ENCODE peak calls at places on chromosomes 5 and 9, in seven cellular contexts. I is adrenal gland, L is GM23248, B is aorta, E is IMR-90, K is neuronal stem cell, Q is H9. V is an unnamed sample.

GRCh38 chr5:137027758-137028157 is 471.4 kb downstream of the SPOCK1 start:
- DNase-seq in I (no peak), L (no peak), B (no peak), E (no peak), K (no peak), Q (no peak), V (no peak)

GRCh38 chr5:74851684-74852353 is 14.4 kb downstream of the FAM169A start:
- DNase-seq in I (no peak), L (peak), B (no peak), E (peak), K (no peak), Q (no peak), V (no peak)

GRCh38 chr5:84191296-84191695 is 193.4 kb downstream of the EDIL3 start:
- DNase-seq in I (no peak), L (no peak), B (no peak), E (peak), K (no peak), Q (no peak), V (no peak)

GRCh38 chr9:23829580-23830458 is 3.8 kb upstream of the ELAVL2 start:
- DNase-seq in I (no peak), L (peak), B (no peak), E (peak), K (no peak), Q (peak), V (no peak)

GRCh38 chr9:96858018-96858573 is 3.8 kb upstream of the ZNF782 start:
- DNase-seq in I (no peak), L (peak), B (no peak), E (peak), K (no peak), Q (no peak), V (no peak)

GRCh38 chr9:95511952-95512750 is 4.6 kb downstream of the PTCH1 start:
- DNase-seq in I (peak), L (peak), B (no peak), E (no peak), K (no peak), Q (peak), V (no peak)

GRCh38 chr5:10366310-10367297 is 13.1 kb downstream of the MARCHF6 start:
- DNase-seq in I (no peak), L (peak), B (no peak), E (peak), K (no peak), Q (no peak), V (peak)

GRCh38 chr5:149777382-149777781 is 47.3 kb downstream of the PPARGC1B start:
- DNase-seq in I (no peak), L (no peak), B (no peak), E (no peak), K (no peak), Q (no peak), V (no peak)

GRCh38 chr5:166961938-166962337 is 1329.5 kb upstream of the WWC1 start:
- DNase-seq in I (no peak), L (no peak), B (no peak), E (no peak), K (no peak), Q (no peak), V (no peak)

GRCh38 chr5:148807845-148808244 is 18.6 kb upstream of the ADRB2 start:
- DNase-seq in I (no peak), L (no peak), B (peak), E (no peak), K (no peak), Q (no peak), V (peak)

GRCh38 chr5:55081541-55081940 is 20.9 kb upstream of the GZMA start:
- DNase-seq in I (no peak), L (no peak), B (no peak), E (no peak), K (no peak), Q (no peak), V (no peak)

GRCh38 chr5:176679365-176680225 is 32.3 kb downstream of the TSPAN17 start:
- DNase-seq in I (no peak), L (peak), B (peak), E (no peak), K (no peak), Q (no peak), V (no peak)

GRCh38 chr5:137735531-137736284 is at the start of gene KLHL3:
- DNase-seq in I (peak), L (peak), B (peak), E (peak), K (peak), Q (peak), V (peak)

GRCh38 chr9:36029765-36030528 is 6.8 kb upstream of the RECK start:
- DNase-seq in I (no peak), L (peak), B (no peak), E (peak), K (no peak), Q (no peak), V (no peak)

GRCh38 chr5:156386976-156387375 is 60.0 kb downstream of the SGCD start:
- DNase-seq in I (no peak), L (no peak), B (no peak), E (no peak), K (no peak), Q (no peak), V (no peak)

GRCh38 chr9:96232164-96232538 is 69.8 kb downstream of the HSD17B3 start:
- DNase-seq in I (no peak), L (no peak), B (no peak), E (no peak), K (no peak), Q (no peak), V (no peak)

GRCh38 chr5:115855959-115856358 is 14.2 kb downstream of the AP3S1 start:
- DNase-seq in I (no peak), L (peak), B (no peak), E (peak), K (no peak), Q (no peak), V (no peak)

GRCh38 chr5:75509956-75510355 is 1.5 kb downstream of the CERT1 start:
- DNase-seq in I (no peak), L (peak), B (peak), E (peak), K (no peak), Q (no peak), V (peak)

GRCh38 chr5:153168226-153168625 is 322.2 kb upstream of the GRIA1 start:
- DNase-seq in I (no peak), L (peak), B (no peak), E (no peak), K (no peak), Q (no peak), V (no peak)

GRCh38 chr5:35117960-35118359 is 70.2 kb upstream of the AGXT2 start:
- DNase-seq in I (no peak), L (peak), B (no peak), E (peak), K (no peak), Q (no peak), V (no peak)

GRCh38 chr5:132431682-132432081 is 58.9 kb downstream of the IRF1 start:
- DNase-seq in I (peak), L (no peak), B (no peak), E (no peak), K (no peak), Q (no peak), V (no peak)

GRCh38 chr5:128534729-128535128 is 3.3 kb downstream of the FBN2 start:
- DNase-seq in I (peak), L (peak), B (no peak), E (peak), K (peak), Q (no peak), V (peak)

GRCh38 chr9:649128-650074 is 192.1 kb upstream of the DMRT1 start:
- DNase-seq in I (no peak), L (no peak), B (no peak), E (no peak), K (no peak), Q (peak), V (no peak)

GRCh38 chr5:33891731-33892418 is at the start of gene ADAMTS12:
- DNase-seq in I (peak), L (peak), B (peak), E (peak), K (peak), Q (peak), V (no peak)

GRCh38 chr5:151005975-151006576 is 14.3 kb upstream of the GPX3 start:
- DNase-seq in I (peak), L (peak), B (peak), E (peak), K (no peak), Q (no peak), V (no peak)

GRCh38 chr5:126877011-126877410 is 100.1 kb downstream of the LMNB1 start:
- DNase-seq in I (no peak), L (no peak), B (no peak), E (no peak), K (no peak), Q (no peak), V (no peak)

GRCh38 chr5:108560581-108560980 is 178.7 kb upstream of the FBXL17 start:
- DNase-seq in I (no peak), L (peak), B (peak), E (peak), K (no peak), Q (no peak), V (no peak)

GRCh38 chr9:96014078-96014477 is 138.6 kb downstream of the ERCC6L2 start:
- DNase-seq in I (no peak), L (no peak), B (no peak), E (no peak), K (no peak), Q (no peak), V (peak)

GRCh38 chr9:137276757-137277328 is 683 bp upstream of the TOR4A start:
- DNase-seq in I (peak), L (peak), B (peak), E (peak), K (no peak), Q (peak), V (peak)

GRCh38 chr5:74099538-74099937 is 473.5 kb downstream of the ARHGEF28 start:
- DNase-seq in I (no peak), L (no peak), B (no peak), E (no peak), K (no peak), Q (no peak), V (no peak)

GRCh38 chr5:179974281-179974945 is 66.7 kb upstream of the TBC1D9B start:
- DNase-seq in I (no peak), L (no peak), B (no peak), E (no peak), K (no peak), Q (no peak), V (no peak)

GRCh38 chr5:78731884-78732283 is 83.3 kb upstream of the LHFPL2 start:
- DNase-seq in I (no peak), L (peak), B (no peak), E (peak), K (no peak), Q (no peak), V (no peak)

GRCh38 chr5:139415869-139416268 is 12.0 kb upstream of the SPATA24 start:
- DNase-seq in I (no peak), L (no peak), B (no peak), E (no peak), K (no peak), Q (no peak), V (no peak)

GRCh38 chr5:159786901-159787691 is 129.2 kb upstream of the ADRA1B start:
- DNase-seq in I (peak), L (peak), B (peak), E (peak), K (no peak), Q (no peak), V (no peak)

GRCh38 chr5:59768204-59769040 is 125.1 kb downstream of the PDE4D start:
- DNase-seq in I (peak), L (peak), B (peak), E (peak), K (peak), Q (peak), V (peak)

GRCh38 chr5:172910828-172911627 is 48.2 kb upstream of the RPL26L1 start:
- DNase-seq in I (peak), L (peak), B (peak), E (peak), K (no peak), Q (peak), V (peak)
- H3K27ac ChIP-seq in I (peak), L (peak), B (peak), E (peak), K (no peak), Q (no peak), V (peak)

DNA sequence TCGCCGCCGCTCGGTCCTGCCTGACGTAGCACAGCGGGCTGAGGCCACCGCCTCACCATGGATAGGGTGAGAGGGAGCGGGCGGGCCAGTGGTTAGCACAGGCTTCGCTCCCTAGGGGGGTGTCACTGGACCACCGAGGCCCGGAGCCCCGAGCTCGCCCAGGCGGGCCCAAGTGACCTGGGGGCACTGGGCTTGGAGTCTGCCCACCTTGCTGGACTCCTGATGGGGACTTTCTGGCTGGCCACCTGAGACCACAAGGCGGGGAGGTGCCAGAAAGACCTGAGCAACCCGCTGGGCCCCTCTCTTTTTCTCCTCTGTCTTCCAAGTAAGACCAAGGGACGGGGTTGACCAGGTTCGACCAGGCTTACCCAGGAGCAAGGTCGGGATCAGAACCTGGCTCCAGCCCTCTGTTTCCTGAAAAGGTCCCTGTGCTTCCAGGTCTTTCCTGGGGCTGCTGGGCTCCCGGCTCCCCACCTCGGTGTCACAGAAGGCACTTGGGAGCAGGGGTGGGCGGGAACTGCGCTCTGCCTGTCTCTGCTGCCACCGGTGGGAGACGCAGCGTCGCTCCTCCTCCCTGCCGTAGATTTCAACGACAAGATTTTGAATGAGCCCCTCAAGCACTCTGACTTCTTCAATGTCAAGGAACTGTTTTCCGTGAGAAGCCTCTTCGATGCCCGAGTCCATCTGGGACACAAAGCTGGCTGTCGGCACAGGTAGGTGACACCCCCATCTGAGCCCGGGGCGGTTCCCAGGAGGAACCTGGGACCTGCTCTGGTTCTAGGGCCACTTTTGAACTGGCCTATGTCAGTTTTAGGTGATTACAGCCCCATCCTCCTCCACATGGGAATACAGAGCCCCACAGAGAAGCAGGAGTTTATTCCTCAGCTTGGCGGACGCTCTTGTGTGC is 1.0 kb downstream of the MRPS2 start:
- DNase-seq in I (no peak), L (peak), B (peak), E (no peak), K (no peak), Q (peak), V (peak)
- H3K27ac ChIP-seq in I (no peak), L (no peak), B (no peak), E (peak), K (no peak), Q (no peak), V (peak)

GRCh38 chr9:130039504-130040147 is 3.4 kb downstream of the FNBP1 start:
- DNase-seq in I (peak), L (no peak), B (no peak), E (no peak), K (no peak), Q (no peak), V (no peak)
- H3K27ac ChIP-seq in I (no peak), L (no peak), B (no peak), E (no peak), K (no peak), Q (no peak), V (peak)

DNA sequence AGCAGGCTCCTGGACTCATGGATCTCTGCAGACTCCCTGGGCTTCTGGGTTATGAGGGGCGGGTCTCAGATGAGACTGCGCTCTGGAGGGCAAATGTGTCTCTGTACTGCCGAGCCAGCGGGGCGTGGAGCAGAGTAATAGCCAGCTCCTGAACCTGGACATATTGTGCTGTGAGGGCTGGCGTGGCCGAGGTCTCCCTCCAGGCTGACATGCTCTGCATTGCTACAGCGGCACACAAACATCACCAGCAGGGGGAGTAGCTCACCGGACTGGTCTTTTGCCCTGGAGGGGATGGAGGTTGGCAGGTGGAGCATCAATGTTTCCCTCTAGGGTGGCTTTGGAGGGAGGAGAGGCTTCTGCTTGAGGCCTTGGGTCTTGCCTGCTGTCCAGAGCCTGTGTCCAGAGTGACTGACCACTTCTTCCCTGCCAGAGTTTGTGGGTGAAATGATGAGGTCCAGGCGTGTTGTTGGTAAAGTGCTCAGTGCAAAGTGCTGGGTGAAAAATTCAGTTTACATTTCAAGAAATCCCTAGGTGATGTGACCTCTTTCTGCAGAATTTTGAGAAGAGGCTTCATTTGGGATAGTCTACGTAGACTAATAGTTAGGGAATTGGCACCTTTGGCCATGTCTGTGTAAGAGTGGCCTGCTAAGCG is 10.9 kb upstream of the GADD45G start:
- DNase-seq in I (peak), L (peak), B (peak), E (peak), K (peak), Q (peak), V (peak)
- H3K27ac ChIP-seq in I (no peak), L (no peak), B (no peak), E (no peak), K (no peak), Q (no peak), V (no peak)

DNA sequence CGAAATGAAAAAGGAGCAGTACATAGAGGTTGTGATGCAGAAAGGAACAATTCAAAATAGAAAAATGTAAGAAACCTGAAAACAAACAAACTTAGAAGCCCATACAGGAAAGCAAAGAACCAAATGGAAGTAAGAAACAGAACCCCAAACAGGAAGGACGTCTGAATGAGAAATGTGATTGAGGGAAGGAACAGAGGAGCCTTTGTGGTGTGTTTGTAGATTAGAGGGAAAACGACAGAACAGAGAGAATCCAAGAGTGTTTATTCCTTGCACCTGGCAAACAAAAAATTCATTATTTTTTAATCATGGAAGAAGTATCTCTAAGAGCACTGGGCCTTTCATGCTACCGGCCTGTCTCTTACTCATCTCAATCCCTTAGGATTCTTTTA is 67.8 kb upstream of the ZSWIM6 start:
- DNase-seq in I (no peak), L (no peak), B (no peak), E (no peak), K (no peak), Q (no peak), V (no peak)
- H3K27ac ChIP-seq in I (no peak), L (no peak), B (no peak), E (no peak), K (no peak), Q (no peak), V (no peak)

DNA sequence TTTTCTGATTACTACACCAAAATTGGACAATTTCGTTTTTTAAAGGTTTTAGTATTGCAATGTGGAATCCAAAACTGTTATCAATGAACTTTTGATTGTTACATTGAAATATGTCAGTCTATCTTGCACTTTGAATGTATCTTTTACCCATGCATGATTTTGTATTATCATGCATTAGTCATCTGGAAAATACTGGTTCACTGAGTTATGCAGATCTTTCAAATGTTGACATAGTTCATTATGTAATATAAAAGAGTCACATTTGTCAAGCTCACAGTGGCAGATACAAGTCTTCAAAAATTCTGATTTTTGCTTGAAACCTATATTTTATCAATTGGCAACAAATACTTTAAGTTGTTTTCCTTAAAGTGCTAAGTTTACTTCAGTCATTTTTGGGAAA is 85.2 kb downstream of the NR3C1 start:
- DNase-seq in I (no peak), L (peak), B (no peak), E (no peak), K (no peak), Q (no peak), V (no peak)
- H3K27ac ChIP-seq in I (no peak), L (peak), B (no peak), E (no peak), K (no peak), Q (no peak), V (no peak)